ENCODE peak calls at places on chromosomes 7 and 10, in eight cellular contexts. G is IMR-90, F is dorsolateral prefrontal cortex, S is lung, J is fibroblast of lung, X is cardiac muscle cell, Z is H1, V is AG04450. D is an unnamed sample.

GRCh38 chr10:119336599-119336998 is 129.2 kb downstream of the GRK5 start:
- DNase-seq in G (no peak), F (no peak), S (no peak), J (no peak), X (peak), Z (no peak), V (no peak), D (no peak)

GRCh38 chr7:113796557-113796956 is 122.3 kb downstream of the PPP1R3A start:
- DNase-seq in G (peak), F (no peak), S (no peak), J (peak), X (no peak), Z (no peak), V (peak), D (peak)

GRCh38 chr10:78371118-78371517 is 337.5 kb downstream of the RPS24 start:
- DNase-seq in G (no peak), F (no peak), S (no peak), J (peak), X (no peak), Z (no peak), V (no peak), D (no peak)

GRCh38 chr7:78383096-78383495 is 584.5 kb downstream of the PHTF2 start:
- DNase-seq in G (no peak), F (no peak), S (no peak), J (no peak), X (no peak), Z (no peak), V (no peak), D (no peak)

GRCh38 chr7:7808156-7808555 is 89.7 kb upstream of the RPA3 start:
- DNase-seq in G (peak), F (no peak), S (no peak), J (peak), X (no peak), Z (no peak), V (peak), D (peak)

GRCh38 chr7:2680792-2681490 is 7.1 kb upstream of the AMZ1 start:
- DNase-seq in G (peak), F (peak), S (peak), J (peak), X (peak), Z (peak), V (no peak), D (peak)

GRCh38 chr7:143416565-143417149 is 8.0 kb upstream of the EPHA1 start:
- DNase-seq in G (peak), F (no peak), S (no peak), J (peak), X (peak), Z (no peak), V (no peak), D (peak)

GRCh38 chr7:90988996-90989765 is 275.1 kb upstream of the FZD1 start:
- DNase-seq in G (no peak), F (no peak), S (no peak), J (peak), X (no peak), Z (no peak), V (no peak), D (no peak)

GRCh38 chr7:106781007-106781406 is 84.1 kb upstream of the PIK3CG start:
- DNase-seq in G (no peak), F (no peak), S (no peak), J (no peak), X (no peak), Z (no peak), V (no peak), D (no peak)

GRCh38 chr10:117461766-117462423 is 80.7 kb upstream of the EMX2 start:
- DNase-seq in G (peak), F (no peak), S (no peak), J (peak), X (no peak), Z (no peak), V (no peak), D (peak)

GRCh38 chr10:48768451-48768766 is 83.7 kb downstream of the WDFY4 start:
- DNase-seq in G (no peak), F (no peak), S (no peak), J (no peak), X (no peak), Z (no peak), V (no peak), D (no peak)

GRCh38 chr10:92291921-92292860 is 1.2 kb downstream of the MARCHF5 start:
- DNase-seq in G (peak), F (peak), S (peak), J (peak), X (peak), Z (no peak), V (no peak), D (peak)
- H3K27ac ChIP-seq in G (no peak), F (peak), S (peak), J (peak), X (peak), Z (no peak), V (peak), D (peak)

DNA sequence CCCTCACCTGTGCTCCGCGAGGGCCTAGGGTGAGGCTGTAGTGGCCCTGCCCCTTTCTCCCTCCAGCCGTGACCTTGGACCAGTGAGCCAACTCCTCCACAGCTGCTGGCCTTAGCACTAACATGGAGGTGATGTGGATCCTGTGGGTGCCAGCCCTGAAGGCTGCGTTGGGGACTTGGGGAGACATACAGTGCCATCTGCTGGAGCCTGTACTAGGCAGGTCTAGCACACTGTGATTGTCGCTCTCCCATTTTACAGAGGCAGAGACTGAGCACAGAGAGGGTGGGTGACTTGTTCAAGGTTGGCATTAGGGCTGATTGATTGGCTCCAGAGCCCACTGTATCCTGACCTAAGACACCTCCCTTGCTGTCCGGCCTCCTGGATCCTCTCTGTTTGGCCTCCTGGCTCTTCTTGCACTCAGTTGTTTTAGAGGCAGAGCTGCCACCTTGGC is 37.6 kb downstream of the PRF1 start:
- DNase-seq in G (no peak), F (no peak), S (no peak), J (no peak), X (no peak), Z (no peak), V (no peak), D (no peak)
- TF ChIP-seq CTCF in G (no peak), F (no peak), S (no peak), J (no peak), X (no peak), Z (no peak), V (no peak), D (no peak)

GRCh38 chr7:121019018-121019417 is 30.5 kb downstream of the CPED1 start:
- DNase-seq in G (peak), F (no peak), S (no peak), J (peak), X (no peak), Z (no peak), V (no peak), D (no peak)

GRCh38 chr7:121021266-121021969 is 32.9 kb downstream of the CPED1 start:
- DNase-seq in G (no peak), F (no peak), S (no peak), J (no peak), X (no peak), Z (no peak), V (no peak), D (no peak)

GRCh38 chr7:121020243-121020642 is 31.7 kb downstream of the CPED1 start:
- DNase-seq in G (peak), F (no peak), S (no peak), J (peak), X (no peak), Z (no peak), V (no peak), D (no peak)

GRCh38 chr7:121023189-121023588 is 34.7 kb downstream of the CPED1 start:
- DNase-seq in G (no peak), F (no peak), S (no peak), J (no peak), X (no peak), Z (no peak), V (no peak), D (no peak)

DNA sequence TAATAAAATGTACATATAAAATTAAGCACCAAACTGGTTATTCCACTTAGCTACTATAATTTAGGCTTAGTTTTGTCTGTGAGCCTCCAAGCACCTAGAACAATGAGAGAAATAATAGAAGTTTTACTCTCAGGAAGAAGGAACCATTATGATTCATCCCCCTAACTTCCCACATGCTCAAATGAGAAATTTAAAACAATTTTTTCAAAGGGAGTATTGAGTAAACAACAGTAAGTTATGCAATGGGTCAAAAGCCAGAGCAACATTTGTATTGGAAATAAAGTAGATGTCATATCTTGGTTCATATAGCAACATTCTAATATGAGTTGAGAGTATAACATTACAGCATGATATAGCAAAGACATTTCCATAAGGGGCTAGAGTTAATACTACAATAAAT is 32.1 kb downstream of the CPED1 start:
- DNase-seq in G (peak), F (no peak), S (no peak), J (peak), X (no peak), Z (no peak), V (no peak), D (peak)
- H3K27ac ChIP-seq in G (peak), F (no peak), S (peak), J (peak), X (no peak), Z (no peak), V (no peak), D (no peak)

DNA sequence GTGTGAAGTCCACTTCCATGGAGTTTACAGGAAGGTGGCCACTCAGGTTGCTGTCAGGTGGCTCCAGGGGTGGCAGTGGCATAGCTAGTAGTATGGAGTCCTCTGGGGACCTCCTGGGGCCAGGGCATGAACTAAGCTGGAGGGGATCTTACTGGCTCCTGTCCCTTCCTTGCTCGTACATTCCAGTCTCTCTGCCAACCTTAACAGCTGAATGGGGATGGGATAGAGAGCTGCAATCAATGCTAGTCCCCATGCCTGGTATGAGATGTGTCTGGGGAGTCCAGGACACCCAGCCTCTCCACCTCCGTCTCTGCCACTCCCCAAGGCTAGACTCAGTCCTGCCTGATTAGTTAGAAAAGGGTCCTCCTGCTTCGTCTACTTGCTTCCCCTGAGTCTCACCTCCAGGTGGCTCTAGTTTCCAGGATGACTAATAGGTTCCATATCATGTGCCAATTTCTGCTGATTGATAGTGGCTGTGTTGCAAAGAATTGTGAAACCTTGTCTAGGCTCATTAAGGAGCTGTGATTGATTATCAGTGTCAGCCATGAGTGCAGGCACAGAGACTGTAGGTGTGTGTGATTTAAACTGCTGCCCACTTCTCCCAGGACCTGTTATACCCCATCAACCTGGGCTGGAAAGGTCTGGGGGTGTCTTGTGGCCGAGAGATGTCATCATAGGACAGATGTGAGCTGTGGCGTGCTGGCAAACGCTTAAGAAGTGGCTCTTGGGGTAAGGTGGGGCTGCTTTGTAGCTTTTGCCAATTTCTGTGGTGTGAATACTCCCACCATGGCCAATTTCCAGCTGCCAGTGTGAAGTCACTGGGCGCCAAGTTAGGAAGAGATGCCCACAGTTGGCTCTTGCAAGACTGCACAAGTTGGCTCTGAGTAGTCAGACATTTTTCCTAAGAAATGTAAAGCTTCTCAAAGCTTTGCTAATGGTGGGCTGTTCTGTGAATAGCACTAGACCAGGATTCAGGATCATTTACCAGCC is 59.8 kb downstream of the COL13A1 start:
- DNase-seq in G (peak), F (no peak), S (no peak), J (peak), X (no peak), Z (no peak), V (no peak), D (peak)
- TF ChIP-seq CTCF in G (peak), F (no peak), S (no peak), J (peak), X (peak), Z (no peak), V (peak), D (no peak)